ENCODE peak calls at places on chromosomes 6 and 20, in ten cellular contexts. N is Calu3, Z is neural progenitor cell, P is cardiac fibroblast, Q is Daoy, Y is H54, J is aorta, B is GM10248, C is fibroblast of pulmonary artery, I is HT1080. A is an unnamed sample.

GRCh38 chr20:9392892-9393857 is 121.2 kb upstream of the LAMP5 start:
- DNase-seq in N (peak), Z (peak), P (peak), Q (peak), Y (peak), J (peak), B (peak), C (peak), I (peak), A (peak)

GRCh38 chr6:32137454-32137853 is 7.4 kb upstream of the FKBPL start:
- DNase-seq in N (no peak), Z (no peak), P (no peak), Q (no peak), Y (no peak), J (no peak), B (no peak), C (no peak), I (no peak), A (no peak)

GRCh38 chr6:142696123-142696522 is 248.9 kb downstream of the HIVEP2 start:
- DNase-seq in N (no peak), Z (no peak), P (no peak), Q (no peak), Y (no peak), J (no peak), B (no peak), C (no peak), I (no peak), A (peak)

GRCh38 chr6:122788663-122789062 is 395 bp upstream of the SMPDL3A start:
- DNase-seq in N (no peak), Z (peak), P (no peak), Q (no peak), Y (no peak), J (no peak), B (no peak), C (no peak), I (no peak), A (no peak)

GRCh38 chr20:13397300-13397724 is 176.2 kb downstream of the ISM1 start:
- DNase-seq in N (no peak), Z (no peak), P (no peak), Q (no peak), Y (no peak), J (no peak), B (no peak), C (peak), I (no peak), A (peak)

GRCh38 chr6:148509152-148509571 is 166.5 kb downstream of the SASH1 start:
- DNase-seq in N (no peak), Z (no peak), P (peak), Q (peak), Y (no peak), J (no peak), B (no peak), C (peak), I (no peak), A (no peak)

GRCh38 chr6:154509421-154510143 is 903 bp downstream of the CNKSR3 start:
- DNase-seq in N (peak), Z (peak), P (peak), Q (peak), Y (no peak), J (peak), B (peak), C (peak), I (peak), A (peak)

GRCh38 chr6:159761135-159761872 is 541 bp upstream of the ACAT2 start:
- DNase-seq in N (no peak), Z (peak), P (peak), Q (peak), Y (no peak), J (peak), B (peak), C (peak), I (no peak), A (peak)

GRCh38 chr6:47435254-47435612 is 42.4 kb upstream of the CD2AP start:
- DNase-seq in N (no peak), Z (no peak), P (no peak), Q (no peak), Y (no peak), J (no peak), B (no peak), C (no peak), I (no peak), A (no peak)

GRCh38 chr6:74651948-74652347 is 553.9 kb downstream of the COL12A1 start:
- DNase-seq in N (no peak), Z (no peak), P (peak), Q (no peak), Y (no peak), J (no peak), B (no peak), C (peak), I (no peak), A (no peak)

GRCh38 chr20:31680286-31681127 is 42.2 kb downstream of the BCL2L1 start:
- DNase-seq in N (no peak), Z (no peak), P (no peak), Q (no peak), Y (no peak), J (peak), B (no peak), C (no peak), I (no peak), A (no peak)

GRCh38 chr6:116877743-116878142 is 701 bp downstream of the RFX6 start:
- DNase-seq in N (no peak), Z (peak), P (no peak), Q (no peak), Y (no peak), J (no peak), B (no peak), C (no peak), I (no peak), A (no peak)

GRCh38 chr6:17707371-17707651 is 586 bp upstream of the NUP153 start:
- DNase-seq in N (no peak), Z (no peak), P (no peak), Q (no peak), Y (no peak), J (no peak), B (no peak), C (no peak), I (no peak), A (no peak)

GRCh38 chr6:63926258-63926657 is 290.7 kb downstream of the PHF3 start:
- DNase-seq in N (no peak), Z (no peak), P (no peak), Q (no peak), Y (no peak), J (no peak), B (no peak), C (no peak), I (no peak), A (no peak)

GRCh38 chr6:26159417-26160273 is 72.4 kb downstream of the HFE start:
- DNase-seq in N (no peak), Z (no peak), P (peak), Q (peak), Y (no peak), J (no peak), B (peak), C (peak), I (peak), A (peak)

GRCh38 chr6:116158641-116159040 is 32.7 kb upstream of the COL10A1 start:
- DNase-seq in N (no peak), Z (no peak), P (peak), Q (no peak), Y (no peak), J (no peak), B (no peak), C (peak), I (peak), A (peak)

A was measured in AG20443.